ENCODE peak calls at places on chromosomes 7 and 10, in five cellular contexts. C, A, N, M and G are unnamed samples.

GRCh38 chr10:44978213-44978569 is 418 bp downstream of the DEPP1 start:
- DNase-seq in C (no peak), A (no peak), N (no peak), M (no peak), G (no peak)

GRCh38 chr7:84190016-84190705 is 4.4 kb downstream of the SEMA3A start:
- DNase-seq in C (no peak), A (no peak), N (no peak), M (no peak), G (no peak)

GRCh38 chr7:108327353-108327752 is 128.9 kb downstream of the NRCAM start:
- DNase-seq in C (no peak), A (no peak), N (no peak), M (no peak), G (no peak)

GRCh38 chr7:79520543-79520942 is 67.1 kb upstream of the MAGI2 start:
- DNase-seq in C (no peak), A (no peak), N (no peak), M (no peak), G (no peak)

GRCh38 chr7:79293655-79294142 is 159.8 kb downstream of the MAGI2 start:
- DNase-seq in C (no peak), A (peak; percentile 6), N (no peak), M (no peak), G (peak; percentile 44)

GRCh38 chr7:46559194-46559576 is 638.1 kb upstream of the IGFBP3 start:
- DNase-seq in C (peak; percentile 58), A (peak; percentile 87), N (no peak), M (no peak), G (peak; percentile 25)

GRCh38 chr10:28716748-28717147 is 39.4 kb downstream of the BAMBI start:
- DNase-seq in C (no peak), A (no peak), N (no peak), M (no peak), G (no peak)

GRCh38 chr10:58743466-58744115 is 230.9 kb downstream of the BICC1 start:
- DNase-seq in C (no peak), A (peak; percentile 74), N (no peak), M (no peak), G (no peak)

GRCh38 chr10:98423691-98424120 is 8.7 kb upstream of the PYROXD2 start:
- DNase-seq in C (no peak), A (no peak), N (no peak), M (peak; percentile 50), G (no peak)

GRCh38 chr7:74193054-74193453 is 16.8 kb upstream of the LAT2 start:
- DNase-seq in C (no peak), A (no peak), N (no peak), M (no peak), G (no peak)

GRCh38 chr10:3972460-3973366 is 187.7 kb upstream of the KLF6 start:
- DNase-seq in C (no peak), A (no peak), N (no peak), M (no peak), G (no peak)

GRCh38 chr10:130220251-130221185 is 84.3 kb downstream of the GLRX3 start:
- DNase-seq in C (no peak), A (no peak), N (no peak), M (no peak), G (no peak)

GRCh38 chr10:93757136-93757535 is 600 bp upstream of the LGI1 start:
- DNase-seq in C (no peak), A (no peak), N (no peak), M (peak; percentile 57), G (no peak)

GRCh38 chr7:29810813-29811482 is 4.6 kb downstream of the WIPF3 start:
- DNase-seq in C (no peak), A (no peak), N (no peak), M (no peak), G (peak; percentile 12)

GRCh38 chr7:10122573-10123100 is 851.0 kb upstream of the PHF14 start:
- DNase-seq in C (no peak), A (peak; percentile 6), N (no peak), M (peak; percentile 74), G (no peak)

GRCh38 chr10:21523557-21524008 is 1.9 kb downstream of the SKIDA1 start:
- DNase-seq in C (no peak), A (peak; percentile 62), N (no peak), M (peak; percentile 77), G (no peak)

GRCh38 chr7:34652784-34653183 is 5.2 kb upstream of the NPSR1 start:
- DNase-seq in C (no peak), A (no peak), N (no peak), M (no peak), G (no peak)

GRCh38 chr10:71623098-71623985 is 96.2 kb downstream of the C10orf105 start:
- DNase-seq in C (peak; percentile 38), A (peak; percentile 51), N (no peak), M (peak; percentile 62), G (no peak)

GRCh38 chr10:119715628-119716505 is 10.0 kb upstream of the INPP5F start:
- DNase-seq in C (no peak), A (peak; percentile 34), N (no peak), M (no peak), G (no peak)

GRCh38 chr10:24451325-24451820 is 242.4 kb downstream of the KIAA1217 start:
- DNase-seq in C (no peak), A (no peak), N (no peak), M (no peak), G (no peak)
- H3K4me3 ChIP-seq in C (no peak overlapping the region), A (no peak overlapping the region), N (peak overlapping the region; percentile 67), M (no peak overlapping the region), G (no peak overlapping the region)

DNA sequence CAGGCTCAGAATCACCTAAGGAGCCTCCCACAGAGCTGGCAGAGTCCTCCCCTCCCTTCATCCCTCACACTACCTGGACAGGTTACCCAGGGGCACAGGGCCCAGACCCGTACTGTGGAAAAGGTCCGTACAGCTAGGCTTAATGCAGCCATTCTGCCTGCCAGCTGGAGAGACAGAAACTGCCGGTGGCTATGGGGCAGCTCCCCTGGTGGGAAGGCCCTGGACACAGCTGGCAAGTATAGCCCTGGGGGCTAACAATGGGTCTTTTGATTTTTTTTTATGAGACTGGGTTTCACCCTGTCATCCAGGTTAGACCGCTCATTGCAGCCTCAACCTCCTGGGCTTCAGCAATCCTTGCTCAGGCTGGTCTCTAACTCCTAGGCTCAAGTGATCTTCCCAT is 68.3 kb downstream of the GNA12 start:
- DNase-seq in C (no peak), A (no peak), N (no peak), M (no peak), G (no peak)
- TF ChIP-seq CTCF in C (no peak), A (no peak), N (no peak), M (no peak), G (no peak)

GRCh38 chr10:101230185-101230917 is 1.1 kb upstream of the LBX1 start:
- DNase-seq in C (no peak), A (no peak), N (peak; percentile 70), M (no peak), G (no peak)
- H3K27me3 ChIP-seq in C (peaks cover 27% of the 10 kb centered on the region), A (peaks cover 100% of the 10 kb centered on the region), N (no peaks in the 10 kb centered on the region), M (peaks cover 100% of the 10 kb centered on the region), G (peaks cover 37% of the 10 kb centered on the region)

DNA sequence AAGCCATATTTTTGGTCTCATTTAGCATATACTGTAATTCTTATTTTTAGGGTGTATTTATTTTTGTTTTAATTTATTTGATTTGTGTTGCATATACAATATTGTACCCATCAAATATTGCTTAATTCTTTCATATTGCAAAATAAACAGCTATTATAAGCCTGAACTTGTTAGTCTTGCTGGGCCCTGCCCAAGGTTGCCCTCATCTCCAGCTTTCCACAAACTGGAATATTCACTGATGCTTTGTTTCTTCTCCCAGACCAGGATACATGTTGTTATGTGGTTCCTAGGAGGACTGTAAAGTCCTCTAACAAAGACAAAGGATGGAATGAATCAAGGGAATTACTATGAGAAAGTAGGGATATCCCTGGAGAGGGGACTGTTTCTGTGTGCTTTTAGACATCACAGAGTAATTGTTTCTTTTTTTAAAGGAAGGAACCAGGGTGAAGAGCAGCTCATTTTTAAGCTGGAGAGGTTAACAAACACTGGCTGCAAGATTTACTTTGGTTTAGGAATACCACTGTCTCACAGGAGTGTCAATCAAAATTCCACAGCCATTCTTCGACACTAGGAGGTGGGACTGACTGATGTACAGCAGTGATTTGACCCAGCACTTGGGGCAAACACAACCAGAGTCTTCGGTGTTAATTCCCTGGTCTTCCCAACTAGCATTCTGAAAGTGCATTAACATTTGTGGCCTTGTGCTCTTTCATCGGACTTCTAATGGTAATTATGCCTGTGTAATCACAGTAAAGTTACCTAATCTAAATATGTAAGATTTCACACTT is 14.8 kb upstream of the CD36 start:
- DNase-seq in C (no peak), A (no peak), N (no peak), M (no peak), G (no peak)
- H3K4me3 ChIP-seq in C (no peak overlapping the region), A (no peak overlapping the region), N (peak overlapping the region; percentile 47), M (no peak overlapping the region), G (no peak overlapping the region)

GRCh38 chr10:79588800-79589199 is 21.9 kb upstream of the SFTPA1 start:
- DNase-seq in C (no peak), A (no peak), N (no peak), M (no peak), G (no peak)
- TF ChIP-seq CTCF in C (no peak), A (no peak), N (no peak), M (no peak), G (no peak)

GRCh38 chr7:27223941-27224590 is 18.5 kb upstream of the EVX1 start:
- DNase-seq in C (no peak), A (no peak), N (no peak), M (no peak), G (no peak)

GRCh38 chr7:27217951-27218350 is 18.1 kb upstream of the HOXA13 start:
- DNase-seq in C (no peak), A (no peak), N (no peak), M (no peak), G (no peak)

GRCh38 chr7:27219821-27220220 is 19.9 kb upstream of the HOXA13 start:
- DNase-seq in C (no peak), A (no peak), N (no peak), M (no peak), G (no peak)

GRCh38 chr7:27221201-27221797 is 21.3 kb upstream of the EVX1 start:
- DNase-seq in C (no peak), A (no peak), N (no peak), M (peak; percentile 2), G (peak; percentile 42)

DNA sequence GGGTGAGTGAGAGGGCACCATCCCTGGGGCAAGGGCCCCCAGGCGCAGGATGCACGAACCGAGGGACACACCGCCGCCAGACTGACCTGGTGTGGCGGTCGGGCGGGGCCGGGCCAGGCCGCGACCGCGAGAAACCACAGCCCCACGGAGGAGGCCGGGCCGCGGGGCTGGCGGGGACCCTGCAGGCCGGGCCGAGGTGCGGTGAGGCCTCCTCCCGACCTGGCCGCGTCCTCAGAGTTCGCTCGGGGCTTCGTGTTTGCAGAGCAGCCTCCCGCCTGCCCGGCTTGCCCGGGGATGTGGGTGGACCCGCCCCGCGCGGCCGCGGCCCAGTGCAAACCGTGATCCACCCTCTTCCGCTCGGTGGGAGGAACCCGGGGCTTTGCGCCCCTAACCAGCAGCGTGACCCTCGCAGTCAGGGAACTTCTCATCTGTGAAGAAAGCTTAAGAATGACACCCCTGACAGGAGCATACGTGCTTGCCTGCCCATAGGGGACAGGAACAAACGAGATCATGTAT is 20.6 kb upstream of the HOXA13 start:
- DNase-seq in C (no peak), A (no peak), N (no peak), M (peak; percentile 10), G (no peak)
- H3K27me3 ChIP-seq in C (peaks cover 14% of the 10 kb centered on the region), A (peaks cover 100% of the 10 kb centered on the region), N (peaks cover 6% of the 10 kb centered on the region), M (peaks cover 69% of the 10 kb centered on the region), G (no peaks in the 10 kb centered on the region)

GRCh38 chr7:95476072-95476845 is 9.5 kb upstream of the ASB4 start:
- DNase-seq in C (no peak), A (peak; percentile 12), N (no peak), M (no peak), G (no peak)
- H3K4me3 ChIP-seq in C (no peak overlapping the region), A (no peak overlapping the region), N (peak overlapping the region; percentile 52), M (no peak overlapping the region), G (peak overlapping the region; percentile 28)